ENCODE peak calls at places on chromosomes 3 and 15, in seven cellular contexts. One of them, this sample, is unnamed.

GRCh38 chr15:83694030-83694429 is 40.1 kb downstream of the ADAMTSL3 start:
- DNase-seq in lower lobe of right lung: no peak
- DNase-seq in mucosa of descending colon: no peak
- DNase-seq in IMR-90: peak; percentile 32
- DNase-seq in astrocyte: peak; percentile 41
- DNase-seq in epithelial cell of esophagus: peak; percentile 50
- DNase-seq in cardiac fibroblast: peak; percentile 65
- DNase-seq in this sample: no peak

GRCh38 chr3:81302045-81302444 is 459.4 kb downstream of the GBE1 start:
- DNase-seq in lower lobe of right lung: no peak
- DNase-seq in mucosa of descending colon: no peak
- DNase-seq in IMR-90: peak; percentile 48
- DNase-seq in astrocyte: peak; percentile 19
- DNase-seq in epithelial cell of esophagus: peak; percentile 58
- DNase-seq in cardiac fibroblast: peak; percentile 64
- DNase-seq in this sample: peak; percentile 22

GRCh38 chr15:24292837-24293236 is 382.7 kb upstream of the NPAP1 start:
- DNase-seq in lower lobe of right lung: no peak
- DNase-seq in mucosa of descending colon: no peak
- DNase-seq in IMR-90: no peak
- DNase-seq in astrocyte: no peak
- DNase-seq in epithelial cell of esophagus: no peak
- DNase-seq in cardiac fibroblast: no peak
- DNase-seq in this sample: no peak

GRCh38 chr15:90062023-90062728 is 40.1 kb downstream of the IDH2 start:
- DNase-seq in lower lobe of right lung: peak; percentile 84
- DNase-seq in mucosa of descending colon: peak; percentile 89
- DNase-seq in IMR-90: no peak
- DNase-seq in astrocyte: no peak
- DNase-seq in epithelial cell of esophagus: peak; percentile 92
- DNase-seq in cardiac fibroblast: peak; percentile 19
- DNase-seq in this sample: peak; percentile 74

GRCh38 chr3:134330895-134331810 is 43.1 kb downstream of the AMOTL2 start:
- DNase-seq in lower lobe of right lung: no peak
- DNase-seq in mucosa of descending colon: no peak
- DNase-seq in IMR-90: peak; percentile 71
- DNase-seq in astrocyte: peak; percentile 79
- DNase-seq in epithelial cell of esophagus: peak; percentile 86
- DNase-seq in cardiac fibroblast: peak; percentile 86
- DNase-seq in this sample: no peak

GRCh38 chr15:26630857-26631256 is 142.0 kb downstream of the GABRB3 start:
- DNase-seq in lower lobe of right lung: no peak
- DNase-seq in mucosa of descending colon: no peak
- DNase-seq in IMR-90: no peak
- DNase-seq in astrocyte: no peak
- DNase-seq in epithelial cell of esophagus: no peak
- DNase-seq in cardiac fibroblast: no peak
- DNase-seq in this sample: no peak

GRCh38 chr15:53974813-53975212 is 3.4 kb upstream of the UNC13C start:
- DNase-seq in lower lobe of right lung: no peak
- DNase-seq in mucosa of descending colon: no peak
- DNase-seq in IMR-90: no peak
- DNase-seq in astrocyte: no peak
- DNase-seq in epithelial cell of esophagus: no peak
- DNase-seq in cardiac fibroblast: no peak
- DNase-seq in this sample: no peak

GRCh38 chr15:92805080-92805708 is 94.9 kb upstream of the CHD2 start:
- DNase-seq in lower lobe of right lung: no peak
- DNase-seq in mucosa of descending colon: no peak
- DNase-seq in IMR-90: no peak
- DNase-seq in astrocyte: no peak
- DNase-seq in epithelial cell of esophagus: peak; percentile 19
- DNase-seq in cardiac fibroblast: no peak
- DNase-seq in this sample: peak; percentile 19

GRCh38 chr15:76335129-76335850 is 1.3 kb upstream of the ISL2 start:
- DNase-seq in lower lobe of right lung: no peak
- DNase-seq in mucosa of descending colon: peak; percentile 55
- DNase-seq in IMR-90: no peak
- DNase-seq in astrocyte: no peak
- DNase-seq in epithelial cell of esophagus: no peak
- DNase-seq in cardiac fibroblast: no peak
- DNase-seq in this sample: no peak

GRCh38 chr15:34039506-34040123 is 611 bp upstream of the AVEN start:
- DNase-seq in lower lobe of right lung: no peak
- DNase-seq in mucosa of descending colon: no peak
- DNase-seq in IMR-90: peak; percentile 45
- DNase-seq in astrocyte: no peak
- DNase-seq in epithelial cell of esophagus: peak; percentile 36
- DNase-seq in cardiac fibroblast: no peak
- DNase-seq in this sample: no peak

GRCh38 chr3:36244728-36245127 is 135.6 kb upstream of the STAC start:
- DNase-seq in lower lobe of right lung: no peak
- DNase-seq in mucosa of descending colon: no peak
- DNase-seq in IMR-90: no peak
- DNase-seq in astrocyte: peak; percentile 60
- DNase-seq in epithelial cell of esophagus: peak; percentile 42
- DNase-seq in cardiac fibroblast: no peak
- DNase-seq in this sample: no peak

GRCh38 chr15:93428807-93429351 is 339.9 kb upstream of the RGMA start:
- DNase-seq in lower lobe of right lung: no peak
- DNase-seq in mucosa of descending colon: no peak
- DNase-seq in IMR-90: no peak
- DNase-seq in astrocyte: no peak
- DNase-seq in epithelial cell of esophagus: peak; percentile 16
- DNase-seq in cardiac fibroblast: no peak
- DNase-seq in this sample: no peak

GRCh38 chr3:111890051-111890580 is 31.1 kb downstream of the PHLDB2 start:
- DNase-seq in lower lobe of right lung: no peak
- DNase-seq in mucosa of descending colon: no peak
- DNase-seq in IMR-90: no peak
- DNase-seq in astrocyte: peak; percentile 44
- DNase-seq in epithelial cell of esophagus: no peak
- DNase-seq in cardiac fibroblast: no peak
- DNase-seq in this sample: no peak

GRCh38 chr15:87873501-87873900 is 383.0 kb downstream of the NTRK3 start:
- DNase-seq in lower lobe of right lung: no peak
- DNase-seq in mucosa of descending colon: no peak
- DNase-seq in IMR-90: peak; percentile 33
- DNase-seq in astrocyte: no peak
- DNase-seq in epithelial cell of esophagus: no peak
- DNase-seq in cardiac fibroblast: peak; percentile 56
- DNase-seq in this sample: no peak

GRCh38 chr15:35445891-35446290 is 100.1 kb downstream of the DPH6 start:
- DNase-seq in lower lobe of right lung: no peak
- DNase-seq in mucosa of descending colon: no peak
- DNase-seq in IMR-90: peak; percentile 59
- DNase-seq in astrocyte: peak; percentile 53
- DNase-seq in epithelial cell of esophagus: peak; percentile 26
- DNase-seq in cardiac fibroblast: no peak
- DNase-seq in this sample: no peak

GRCh38 chr15:20355256-20355868 is 186.2 kb downstream of the GOLGA6L6 start:
- DNase-seq in lower lobe of right lung: no peak
- DNase-seq in mucosa of descending colon: peak; percentile 21
- DNase-seq in IMR-90: no peak
- DNase-seq in astrocyte: no peak
- DNase-seq in epithelial cell of esophagus: no peak
- DNase-seq in cardiac fibroblast: no peak
- DNase-seq in this sample: peak; percentile 64

GRCh38 chr3:108669211-108669610 is 79.7 kb downstream of the DZIP3 start:
- DNase-seq in lower lobe of right lung: no peak
- DNase-seq in mucosa of descending colon: no peak
- DNase-seq in IMR-90: no peak
- DNase-seq in astrocyte: no peak
- DNase-seq in epithelial cell of esophagus: no peak
- DNase-seq in cardiac fibroblast: no peak
- DNase-seq in this sample: no peak

GRCh38 chr15:96285715-96286367 is 44.7 kb upstream of the NR2F2 start:
- DNase-seq in lower lobe of right lung: no peak
- DNase-seq in mucosa of descending colon: no peak
- DNase-seq in IMR-90: no peak
- DNase-seq in astrocyte: no peak
- DNase-seq in epithelial cell of esophagus: no peak
- DNase-seq in cardiac fibroblast: no peak
- DNase-seq in this sample: no peak

GRCh38 chr3:159763466-159764210 is 225.0 kb upstream of the IL12A start:
- DNase-seq in lower lobe of right lung: peak; percentile 79
- DNase-seq in mucosa of descending colon: peak; percentile 88
- DNase-seq in IMR-90: peak; percentile 84
- DNase-seq in astrocyte: peak; percentile 81
- DNase-seq in epithelial cell of esophagus: peak; percentile 86
- DNase-seq in cardiac fibroblast: peak; percentile 86
- DNase-seq in this sample: peak; percentile 94
- TF ChIP-seq CTCF in lower lobe of right lung: peak; percentile 33
- TF ChIP-seq CTCF in mucosa of descending colon: no peak
- TF ChIP-seq CTCF in IMR-90: no peak
- TF ChIP-seq CTCF in astrocyte: no peak
- TF ChIP-seq CTCF in epithelial cell of esophagus: no peak
- TF ChIP-seq CTCF in cardiac fibroblast: peak; percentile 8
- TF ChIP-seq CTCF in this sample: peak; percentile 40

DNA sequence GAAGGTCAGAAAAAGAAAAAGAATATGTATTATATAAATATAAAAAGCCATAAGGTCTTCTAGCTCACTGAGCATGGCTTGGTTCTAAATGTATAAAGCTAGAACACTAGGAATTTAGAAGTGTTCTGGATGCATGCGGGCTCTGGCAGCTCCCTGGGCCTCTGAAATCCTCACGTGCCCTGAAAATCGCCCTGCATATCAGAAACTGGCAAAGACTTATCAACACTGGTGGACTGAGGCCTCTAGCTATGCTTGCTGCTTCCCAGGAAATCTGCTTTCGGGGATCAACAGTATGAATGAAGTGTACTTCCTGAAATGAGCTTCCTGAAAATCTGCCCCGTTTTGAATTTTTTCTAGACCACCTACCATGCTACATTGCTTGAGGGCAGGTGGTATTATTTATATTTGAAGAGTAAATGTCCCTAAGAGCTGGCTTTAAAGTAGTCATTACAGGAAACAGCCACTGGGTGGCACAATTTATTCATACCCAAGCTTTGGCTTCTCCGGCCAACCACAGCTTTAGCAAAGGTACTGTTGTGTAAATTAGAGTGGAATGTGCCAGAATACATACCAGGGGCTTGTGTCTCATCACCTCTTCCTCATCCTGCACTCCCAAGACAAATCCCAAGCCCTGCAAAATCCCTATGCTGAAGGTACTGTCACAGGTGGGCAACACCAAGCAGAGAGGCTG is 17.7 kb downstream of the CRTAP start:
- DNase-seq in lower lobe of right lung: no peak
- DNase-seq in mucosa of descending colon: no peak
- DNase-seq in IMR-90: peak; percentile 70
- DNase-seq in astrocyte: peak; percentile 58
- DNase-seq in epithelial cell of esophagus: peak; percentile 81
- DNase-seq in cardiac fibroblast: peak; percentile 85
- DNase-seq in this sample: peak; percentile 43
- TF ChIP-seq CTCF in lower lobe of right lung: peak; percentile 76
- TF ChIP-seq CTCF in mucosa of descending colon: peak; percentile 48
- TF ChIP-seq CTCF in IMR-90: peak; percentile 83
- TF ChIP-seq CTCF in astrocyte: peak; percentile 78
- TF ChIP-seq CTCF in epithelial cell of esophagus: peak; percentile 77
- TF ChIP-seq CTCF in cardiac fibroblast: peak; percentile 61
- TF ChIP-seq CTCF in this sample: peak; percentile 70

DNA sequence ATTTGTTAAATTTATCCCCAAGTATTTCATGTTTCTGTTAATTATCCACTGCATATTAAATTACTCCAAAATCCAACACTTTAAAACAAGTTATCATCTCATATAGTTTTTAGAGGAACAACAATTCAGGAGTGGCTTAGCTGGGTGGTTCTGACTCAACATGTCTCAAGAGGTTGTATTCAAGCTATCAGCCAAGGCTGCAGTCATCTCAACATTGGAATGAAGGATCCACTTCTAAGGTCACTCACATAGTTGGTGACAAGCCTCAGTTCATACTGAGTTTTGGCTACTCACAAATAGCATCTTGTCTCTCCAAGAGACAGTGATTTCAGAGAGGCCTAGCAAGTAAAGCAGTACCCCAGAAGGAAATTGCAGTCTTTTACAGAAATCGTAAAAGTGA is 134.7 kb downstream of the NR2E3 start:
- DNase-seq in lower lobe of right lung: no peak
- DNase-seq in mucosa of descending colon: no peak
- DNase-seq in IMR-90: peak; percentile 4
- DNase-seq in astrocyte: no peak
- DNase-seq in epithelial cell of esophagus: peak; percentile 13
- DNase-seq in cardiac fibroblast: no peak
- DNase-seq in this sample: no peak
- TF ChIP-seq CTCF in lower lobe of right lung: no peak
- TF ChIP-seq CTCF in mucosa of descending colon: no peak
- TF ChIP-seq CTCF in IMR-90: no peak
- TF ChIP-seq CTCF in astrocyte: no peak
- TF ChIP-seq CTCF in epithelial cell of esophagus: no peak
- TF ChIP-seq CTCF in cardiac fibroblast: no peak
- TF ChIP-seq CTCF in this sample: no peak

GRCh38 chr3:62876064-62876463 is 848 bp upstream of the CADPS start:
- DNase-seq in lower lobe of right lung: peak; percentile 62
- DNase-seq in mucosa of descending colon: peak; percentile 67
- DNase-seq in IMR-90: peak; percentile 20
- DNase-seq in astrocyte: peak; percentile 64
- DNase-seq in epithelial cell of esophagus: peak; percentile 76
- DNase-seq in cardiac fibroblast: peak; percentile 40
- DNase-seq in this sample: peak; percentile 28

GRCh38 chr3:62874398-62875102 is 666 bp downstream of the CADPS start:
- DNase-seq in lower lobe of right lung: peak; percentile 17
- DNase-seq in mucosa of descending colon: no peak
- DNase-seq in IMR-90: no peak
- DNase-seq in astrocyte: no peak
- DNase-seq in epithelial cell of esophagus: no peak
- DNase-seq in cardiac fibroblast: no peak
- DNase-seq in this sample: no peak

GRCh38 chr3:62875103-62876002 is at the start of gene CADPS:
- DNase-seq in lower lobe of right lung: peak; percentile 27
- DNase-seq in mucosa of descending colon: peak; percentile 28
- DNase-seq in IMR-90: no peak
- DNase-seq in astrocyte: peak; percentile 53
- DNase-seq in epithelial cell of esophagus: no peak
- DNase-seq in cardiac fibroblast: no peak
- DNase-seq in this sample: peak; percentile 64

GRCh38 chr3:62872318-62872717 is 2.9 kb downstream of the CADPS start:
- DNase-seq in lower lobe of right lung: no peak
- DNase-seq in mucosa of descending colon: no peak
- DNase-seq in IMR-90: no peak
- DNase-seq in astrocyte: no peak
- DNase-seq in epithelial cell of esophagus: no peak
- DNase-seq in cardiac fibroblast: no peak
- DNase-seq in this sample: no peak

DNA sequence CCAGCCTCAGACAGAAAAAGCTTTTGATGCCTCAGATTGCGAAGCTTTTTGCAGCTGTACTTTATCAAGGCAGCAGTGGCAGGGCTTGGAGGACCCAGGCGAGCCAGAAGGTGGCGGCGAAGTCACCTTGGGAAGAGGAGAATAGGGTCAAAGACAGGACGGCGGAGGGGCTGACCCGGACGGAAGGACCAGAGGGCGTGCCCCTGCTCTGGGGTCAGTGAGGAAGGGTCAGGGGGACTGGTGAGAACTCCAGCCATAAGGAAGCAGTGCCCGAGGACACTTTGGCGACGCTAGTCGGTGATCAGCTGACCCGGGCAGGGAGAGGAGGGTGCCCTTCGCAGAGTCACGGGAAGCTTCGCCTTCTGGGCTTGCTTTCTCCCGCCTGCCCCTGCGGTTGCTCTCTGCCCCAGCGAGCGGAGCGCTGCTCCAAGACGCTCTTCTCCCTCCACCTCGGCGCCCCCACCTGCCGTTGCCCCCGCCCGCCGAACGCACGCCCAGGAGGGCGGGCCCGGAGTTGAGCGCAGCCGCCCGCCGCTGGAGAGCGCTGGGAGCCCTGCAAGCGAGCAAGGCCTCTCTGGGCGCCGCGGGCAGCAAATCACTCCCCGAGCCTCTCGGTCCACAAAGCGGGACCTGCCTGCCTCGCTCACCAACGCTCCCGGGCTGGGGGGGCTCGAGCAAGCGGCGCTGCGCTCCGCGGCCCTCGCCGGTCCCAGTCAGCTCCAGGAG is 1.4 kb downstream of the CADPS start:
- DNase-seq in lower lobe of right lung: peak; percentile 44
- DNase-seq in mucosa of descending colon: peak; percentile 76
- DNase-seq in IMR-90: no peak
- DNase-seq in astrocyte: peak; percentile 50
- DNase-seq in epithelial cell of esophagus: peak; percentile 6
- DNase-seq in cardiac fibroblast: no peak
- DNase-seq in this sample: peak; percentile 86
- TF ChIP-seq CTCF in lower lobe of right lung: no peak
- TF ChIP-seq CTCF in mucosa of descending colon: peak; percentile 10
- TF ChIP-seq CTCF in IMR-90: no peak
- TF ChIP-seq CTCF in astrocyte: no peak
- TF ChIP-seq CTCF in epithelial cell of esophagus: peak; percentile 4
- TF ChIP-seq CTCF in cardiac fibroblast: no peak
- TF ChIP-seq CTCF in this sample: no peak

This sample was measured in upper lobe of left lung.